ENCODE peak calls at places on chromosomes 16 and 17, in five cellular contexts. X, U, E, F and C are unnamed samples.

GRCh38 chr16:35525979-35526590 is 2066.7 kb downstream of the TP53TG3F start:
- DNase-seq in X (no peak), U (no peak), E (no peak), F (no peak), C (no peak)

GRCh38 chr16:15422222-15422621 is 12.2 kb upstream of the BMERB1 start:
- DNase-seq in X (no peak), U (no peak), E (no peak), F (no peak), C (no peak)

GRCh38 chr17:77606865-77607210 is 351.7 kb upstream of the TNRC6C start:
- DNase-seq in X (no peak), U (no peak), E (no peak), F (no peak), C (no peak)

GRCh38 chr17:77400445-77400870 is 259.7 kb downstream of the SEC14L1 start:
- DNase-seq in X (no peak), U (no peak), E (no peak), F (peak; percentile 67), C (no peak)

GRCh38 chr16:15822957-15823356 is 33.9 kb downstream of the MYH11 start:
- DNase-seq in X (no peak), U (no peak), E (no peak), F (no peak), C (no peak)

GRCh38 chr16:83967838-83968482 is at the start of gene NECAB2:
- DNase-seq in X (peak; percentile 15), U (no peak), E (no peak), F (no peak), C (no peak)

GRCh38 chr17:80948961-80949450 is 42.6 kb upstream of the CHMP6 start:
- DNase-seq in X (no peak), U (no peak), E (no peak), F (no peak), C (no peak)

GRCh38 chr16:88292007-88292940 is 90.5 kb upstream of the ZNF469 start:
- DNase-seq in X (peak; percentile 70), U (no peak), E (no peak), F (no peak), C (no peak)

GRCh38 chr17:78745407-78746088 is 36.5 kb downstream of the CYTH1 start:
- DNase-seq in X (peak; percentile 73), U (no peak), E (no peak), F (no peak), C (no peak)

GRCh38 chr17:13584701-13585080 is 17.0 kb downstream of the HS3ST3A1 start:
- DNase-seq in X (peak; percentile 19), U (no peak), E (no peak), F (no peak), C (no peak)

GRCh38 chr16:67528870-67529638 is 425 bp downstream of the RIPOR1 start:
- DNase-seq in X (no peak), U (no peak), E (no peak), F (peak; percentile 55), C (no peak)

GRCh38 chr17:71032746-71033273 is 863.5 kb downstream of the KCNJ2 start:
- DNase-seq in X (no peak), U (no peak), E (no peak), F (no peak), C (no peak)

GRCh38 chr17:64128787-64129514 is 993 bp downstream of the ERN1 start:
- DNase-seq in X (peak; percentile 50), U (no peak), E (no peak), F (no peak), C (no peak)

GRCh38 chr17:7589204-7589868 is 558 bp downstream of the SOX15 start:
- DNase-seq in X (peak; percentile 88), U (no peak), E (peak; percentile 64), F (peak; percentile 82), C (no peak)

GRCh38 chr16:54266363-54266955 is 20.1 kb downstream of the IRX3 start:
- DNase-seq in X (no peak), U (no peak), E (no peak), F (no peak), C (no peak)

GRCh38 chr17:42405963-42406495 is 17.0 kb downstream of the CAVIN1 start:
- DNase-seq in X (peak; percentile 85), U (no peak), E (no peak), F (peak; percentile 83), C (no peak)

GRCh38 chr16:53249331-53249730 is 184.9 kb upstream of the RBL2 start:
- DNase-seq in X (no peak), U (no peak), E (no peak), F (no peak), C (no peak)

GRCh38 chr17:62792122-62792800 is 15.9 kb downstream of the MARCHF10 start:
- DNase-seq in X (peak; percentile 63), U (peak; percentile 75), E (peak; percentile 79), F (no peak), C (no peak)

GRCh38 chr16:71282943-71283342 is 6.3 kb downstream of the CMTR2 start:
- DNase-seq in X (no peak), U (no peak), E (no peak), F (no peak), C (no peak)

GRCh38 chr17:29699283-29699682 is 76.6 kb upstream of the CORO6 start:
- DNase-seq in X (no peak), U (no peak), E (no peak), F (no peak), C (peak; percentile 53)

GRCh38 chr16:49528035-49528434 is 154.4 kb downstream of the C16orf78 start:
- DNase-seq in X (peak; percentile 49), U (no peak), E (no peak), F (no peak), C (no peak)

GRCh38 chr16:47392114-47392513 is 68.7 kb downstream of the ITFG1 start:
- DNase-seq in X (no peak), U (no peak), E (peak; percentile 40), F (no peak), C (no peak)

GRCh38 chr16:79282806-79283205 is 317.7 kb downstream of the MAF start:
- DNase-seq in X (no peak), U (no peak), E (no peak), F (no peak), C (no peak)

GRCh38 chr17:76558210-76559095 is 18.6 kb downstream of the PRCD start:
- DNase-seq in X (peak; percentile 53), U (no peak), E (no peak), F (no peak), C (no peak)

GRCh38 chr16:60166111-60166510 is 1432.0 kb upstream of the GOT2 start:
- DNase-seq in X (no peak), U (no peak), E (no peak), F (no peak), C (no peak)

GRCh38 chr17:76880268-76880667 is 12.1 kb downstream of the MGAT5B start:
- DNase-seq in X (no peak), U (no peak), E (no peak), F (no peak), C (no peak)

GRCh38 chr16:78240459-78241222 is 141.2 kb downstream of the WWOX start:
- DNase-seq in X (no peak), U (no peak), E (no peak), F (no peak), C (no peak)

GRCh38 chr16:11087691-11088431 is 143.5 kb downstream of the CLEC16A start:
- DNase-seq in X (no peak), U (no peak), E (no peak), F (no peak), C (no peak)

DNA sequence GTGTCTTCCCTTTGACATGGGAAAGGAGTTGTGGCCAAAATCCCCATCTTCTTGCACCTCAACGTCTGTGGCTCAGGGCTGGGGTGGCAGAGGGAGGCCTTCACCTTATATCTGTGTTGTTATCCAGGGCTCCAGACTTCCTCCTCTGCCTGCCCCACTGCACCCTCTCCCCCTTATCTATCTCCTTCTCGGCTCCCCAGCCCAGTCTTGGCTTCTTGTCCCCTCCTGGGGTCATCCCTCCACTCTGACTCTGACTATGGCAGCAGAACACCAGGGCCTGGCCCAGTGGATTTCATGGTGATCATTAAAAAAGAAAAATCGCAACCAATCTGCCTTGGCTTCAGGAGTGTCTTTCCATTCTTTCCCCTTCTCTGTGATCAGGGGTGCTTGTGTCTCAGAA is 906 bp upstream of the MRM1 start:
- DNase-seq in X (no peak), U (no peak), E (no peak), F (no peak), C (no peak)
- H3K4me3 ChIP-seq in X (peak overlapping the region; percentile 92), U (peak overlapping the region; percentile 92), E (no peak overlapping the region), F (no peak overlapping the region), C (peak overlapping the region; percentile 95)

GRCh38 chr16:66346221-66346620 is 20.3 kb upstream of the CDH5 start:
- DNase-seq in X (no peak), U (no peak), E (no peak), F (no peak), C (no peak)
- TF ChIP-seq CTCF in X (no peak), U (no peak), E (no peak), F (no peak), C (no peak)

GRCh38 chr17:73797594-73798110 is 153.4 kb upstream of the SDK2 start:
- DNase-seq in X (no peak), U (no peak), E (no peak), F (no peak), C (no peak)

GRCh38 chr17:73795730-73796129 is 151.5 kb upstream of the SDK2 start:
- DNase-seq in X (no peak), U (no peak), E (no peak), F (no peak), C (no peak)

GRCh38 chr17:73799091-73799490 is 154.8 kb upstream of the SDK2 start:
- DNase-seq in X (no peak), U (no peak), E (no peak), F (no peak), C (no peak)

GRCh38 chr17:73799781-73800627 is 155.8 kb upstream of the SDK2 start:
- DNase-seq in X (no peak), U (no peak), E (no peak), F (no peak), C (no peak)

DNA sequence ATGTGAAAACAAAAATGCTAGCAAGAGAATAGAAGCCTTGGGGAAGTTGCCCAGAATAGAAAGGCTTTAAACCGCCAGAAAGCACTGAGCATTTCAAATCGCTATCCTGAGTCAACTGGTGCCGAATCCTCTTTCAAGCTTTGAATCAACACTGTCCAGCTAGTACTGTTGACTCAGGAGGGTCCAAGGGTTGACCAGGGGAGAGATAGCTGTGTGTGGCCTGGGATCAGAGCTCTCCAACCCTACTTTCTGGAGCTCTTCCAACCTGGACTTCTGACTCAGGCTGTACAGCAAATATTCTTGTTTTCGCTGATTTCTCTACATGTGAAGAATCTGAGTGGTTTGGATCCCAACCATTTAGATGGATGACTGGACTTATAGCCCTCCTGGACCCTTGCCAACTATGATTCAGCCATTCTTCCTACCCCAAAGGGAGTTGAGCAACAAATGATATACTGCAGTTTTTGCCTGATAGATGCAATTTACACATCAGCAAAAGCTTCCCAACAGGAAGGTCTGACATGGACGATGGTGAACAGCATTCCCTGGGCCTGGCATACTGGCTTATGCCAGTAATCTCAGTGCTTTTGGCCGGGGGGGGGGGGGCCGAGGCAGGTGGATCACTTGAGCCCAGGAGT is 154.0 kb upstream of the SDK2 start:
- DNase-seq in X (peak; percentile 85), U (peak; percentile 17), E (peak; percentile 94), F (no peak), C (peak; percentile 99)
- H3K4me3 ChIP-seq in X (no peak overlapping the region), U (no peak overlapping the region), E (no peak overlapping the region), F (no peak overlapping the region), C (no peak overlapping the region)

GRCh38 chr17:48051706-48052486 is 3.7 kb downstream of the NFE2L1 start:
- DNase-seq in X (peak; percentile 99), U (peak; percentile 60), E (peak; percentile 98), F (peak; percentile 88), C (no peak)
- TF ChIP-seq CTCF in X (peak; percentile 46), U (peak; percentile 24), E (peak; percentile 40), F (no peak), C (no peak)

GRCh38 chr17:82888583-82889495 is 49.0 kb upstream of the ZNF750 start:
- DNase-seq in X (no peak), U (no peak), E (no peak), F (peak; percentile 74), C (no peak)
- H3K4me3 ChIP-seq in X (no peak overlapping the region), U (no peak overlapping the region), E (no peak overlapping the region), F (no peak overlapping the region), C (no peak overlapping the region)